ENCODE peak calls at places on chromosome 7, in eight cellular contexts. C is activated gamma-delta T cell, Z is H7, H is NCI-H1092 treated with DMSO at 0.1 percent for 48 hours, E is globus pallidus, K is cardiac muscle cell, M is pancreas, I is tibial artery. A is an unnamed sample.

GRCh38 chr7:154879629-154880028 is 123.3 kb downstream of the PAXIP1 start:
- DNase-seq in K (no peak), C (no peak), Z (no peak), M (no peak), H (peak), I (no peak), E (no peak), A (no peak)

GRCh38 chr7:76300210-76300731 is 2.2 kb upstream of the HSPB1 start:
- DNase-seq in H (no peak), Z (no peak), E (no peak), I (no peak), M (no peak), C (no peak), K (peak), A (no peak)

GRCh38 chr7:101402081-101402779 is 39.6 kb downstream of the COL26A1 start:
- DNase-seq in Z (peak), I (no peak), M (no peak), H (no peak), E (no peak), K (peak), C (no peak), A (no peak)

GRCh38 chr7:44622342-44623151 is 16.1 kb downstream of the OGDH start:
- DNase-seq in E (no peak), K (no peak), Z (no peak), H (no peak), I (no peak), M (no peak), C (no peak), A (no peak)

GRCh38 chr7:27147211-27148030 is at the start of gene HOXA6:
- DNase-seq in K (no peak), M (peak), I (peak), Z (peak), H (no peak), E (no peak), C (no peak), A (no peak)

GRCh38 chr7:28033386-28033785 is 147.2 kb downstream of the JAZF1 start:
- DNase-seq in C (no peak), E (no peak), H (no peak), K (no peak), I (no peak), Z (no peak), M (no peak), A (no peak)

GRCh38 chr7:80350430-80350829 is 161.4 kb downstream of the GNAT3 start:
- DNase-seq in I (no peak), Z (no peak), M (no peak), C (no peak), H (no peak), E (no peak), K (no peak), A (no peak)

GRCh38 chr7:19747740-19748339 is 25.6 kb downstream of the TMEM196 start:
- DNase-seq in E (peak), H (peak), M (no peak), K (peak), I (no peak), C (no peak), Z (peak), A (no peak)

GRCh38 chr7:116672596-116673503 is 854 bp downstream of the MET start:
- DNase-seq in M (no peak), E (no peak), H (peak), Z (peak), C (no peak), K (peak), I (no peak), A (no peak)

GRCh38 chr7:95843286-95843685 is 70.9 kb downstream of the DYNC1I1 start:
- DNase-seq in I (no peak), E (no peak), K (peak), M (no peak), Z (peak), C (no peak), H (peak), A (no peak)

GRCh38 chr7:55887786-55888185 is 530 bp downstream of the ZNF713 start:
- DNase-seq in K (no peak), M (no peak), E (peak), I (no peak), C (no peak), Z (peak), H (peak), A (no peak)

GRCh38 chr7:131164025-131164899 is 163.4 kb upstream of the MKLN1 start:
- DNase-seq in E (no peak), I (no peak), C (no peak), M (no peak), K (peak), Z (no peak), H (no peak), A (no peak)

GRCh38 chr7:87356448-87356847 is 11.0 kb downstream of the CROT start:
- DNase-seq in I (no peak), Z (no peak), C (no peak), K (no peak), H (no peak), M (no peak), E (no peak), A (no peak)